ENCODE peak calls at places on chromosomes 12 and 14, in five cellular contexts. A, M, T, L and V are unnamed samples.

GRCh38 chr12:2195085-2195484 is 142.3 kb downstream of the CACNA1C start:
- DNase-seq in T (no peak), M (no peak), A (no peak), L (no peak), V (no peak)

GRCh38 chr12:6947615-6948014 is 3.5 kb upstream of the PTPN6 start:
- DNase-seq in L (no peak), M (no peak), T (no peak), A (no peak), V (no peak)

GRCh38 chr12:19382111-19382526 is 57.2 kb upstream of the AEBP2 start:
- DNase-seq in A (peak), L (peak), T (no peak), M (no peak), V (peak)

GRCh38 chr12:58833844-58834243 is 86.5 kb downstream of the LRIG3 start:
- DNase-seq in M (no peak), A (no peak), T (no peak), L (no peak), V (no peak)

GRCh38 chr12:132190012-132190755 is 45.9 kb downstream of the NOC4L start:
- DNase-seq in L (no peak), A (peak), T (peak), M (no peak), V (peak)

GRCh38 chr14:71400821-71401447 is 493.7 kb downstream of the PCNX1 start:
- DNase-seq in A (no peak), L (peak), M (no peak), T (no peak), V (no peak)

GRCh38 chr12:113955109-113955970 is 10.8 kb downstream of the RBM19 start:
- DNase-seq in M (no peak), L (peak), A (peak), T (no peak), V (no peak)

GRCh38 chr12:1859643-1860042 is 39.3 kb downstream of the LRTM2 start:
- DNase-seq in M (no peak), T (no peak), L (peak), A (no peak), V (no peak)

GRCh38 chr12:27237790-27238771 is 6.0 kb upstream of the STK38L start:
- DNase-seq in A (no peak), T (no peak), M (no peak), L (no peak), V (no peak)

GRCh38 chr14:92927396-92928257 is 4.7 kb downstream of the CHGA start:
- DNase-seq in L (no peak), A (no peak), T (no peak), M (no peak), V (no peak)

GRCh38 chr12:120343692-120344091 is 16.1 kb upstream of the PLA2G1B start:
- DNase-seq in T (no peak), M (no peak), L (no peak), A (no peak), V (no peak)

GRCh38 chr14:102517412-102518062 is 8.0 kb upstream of the ANKRD9 start:
- DNase-seq in T (no peak), L (no peak), A (peak), M (no peak), V (no peak)

GRCh38 chr12:22981711-22982110 is 356.7 kb downstream of the ETNK1 start:
- DNase-seq in M (no peak), T (no peak), L (peak), A (no peak), V (no peak)

GRCh38 chr12:30323008-30323407 is 372.7 kb downstream of the IPO8 start:
- DNase-seq in A (no peak), T (no peak), M (no peak), L (no peak), V (no peak)
- TF ChIP-seq CTCF in A (no peak), T (no peak), M (no peak), L (no peak), V (no peak)

GRCh38 chr12:131116437-131117117 is 162.9 kb downstream of the ADGRD1 start:
- DNase-seq in L (no peak), T (no peak), M (no peak), A (peak), V (no peak)
- TF ChIP-seq CTCF in L (no peak), T (no peak), M (no peak), A (peak), V (peak)

GRCh38 chr12:12893438-12893837 is 2.1 kb downstream of the GPRC5A start:
- DNase-seq in T (no peak), A (no peak), M (no peak), L (no peak), V (no peak)

GRCh38 chr12:12890492-12890814 is 909 bp upstream of the GPRC5A start:
- DNase-seq in M (peak), L (no peak), A (no peak), T (no peak), V (no peak)

GRCh38 chr12:12890815-12891645 is at the start of gene GPRC5A:
- DNase-seq in T (peak), M (peak), A (peak), L (peak), V (peak)

GRCh38 chr12:12892670-12893290 is 1.4 kb downstream of the GPRC5A start:
- DNase-seq in M (peak), A (no peak), T (no peak), L (no peak), V (no peak)

GRCh38 chr12:12891646-12892355 is 439 bp downstream of the GPRC5A start:
- DNase-seq in A (no peak), T (no peak), L (no peak), M (no peak), V (no peak)
- TF ChIP-seq CTCF in A (no peak), T (no peak), L (no peak), M (no peak), V (no peak)

DNA sequence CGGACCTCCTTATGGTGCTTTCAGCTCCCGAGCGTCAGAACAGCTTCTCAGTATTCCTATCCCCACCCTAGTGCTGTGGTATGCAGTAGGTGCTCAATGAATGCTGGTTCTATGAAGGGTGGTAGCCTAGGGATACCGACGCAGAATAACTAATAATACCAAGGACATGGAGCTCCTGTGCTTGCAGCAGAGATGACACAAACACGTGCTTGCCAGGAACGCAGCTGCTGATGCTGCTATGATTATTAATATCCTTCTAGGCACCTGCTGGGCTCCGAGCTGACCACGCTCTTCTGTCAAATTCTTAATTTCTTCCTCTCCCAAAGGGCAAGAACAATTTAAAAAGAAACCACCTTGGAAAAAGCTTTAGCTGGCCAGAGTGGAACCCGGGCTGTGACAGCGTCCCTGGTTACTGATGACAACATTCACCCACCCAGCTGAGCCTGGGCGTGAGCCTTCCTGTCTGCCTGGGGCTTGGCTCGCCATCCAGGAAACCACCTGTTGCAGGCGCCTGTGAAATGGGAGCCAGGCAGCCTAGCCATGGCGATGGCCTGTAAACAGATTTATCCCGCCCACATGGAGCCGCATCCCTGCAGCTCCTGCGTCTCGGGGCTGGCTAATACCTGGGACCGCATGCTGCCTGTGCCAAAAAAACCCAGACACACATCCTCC is 28.8 kb downstream of the CLMN start:
- DNase-seq in A (no peak), L (no peak), M (peak), T (no peak), V (no peak)
- TF ChIP-seq CTCF in A (no peak), L (no peak), M (no peak), T (no peak), V (no peak)

DNA sequence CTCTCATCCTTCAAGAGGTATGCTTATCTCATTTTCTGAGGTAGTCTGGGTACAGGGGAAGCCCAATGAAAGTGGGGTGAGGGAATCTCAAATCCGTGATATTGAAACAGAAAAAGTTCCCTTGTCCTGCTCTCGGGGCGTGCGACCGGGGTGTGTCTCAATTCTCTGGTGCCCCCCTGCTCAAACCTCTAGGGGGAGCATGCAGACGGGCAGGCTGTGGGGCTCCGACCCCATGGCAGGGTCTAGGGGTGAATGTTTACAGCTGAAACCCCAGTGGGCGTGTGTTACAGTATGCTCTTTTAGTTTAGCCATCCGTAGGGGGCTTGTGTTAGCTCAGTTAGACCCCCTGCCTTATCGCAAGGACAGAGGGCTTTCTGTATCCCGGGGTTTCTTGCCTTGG is 68.7 kb downstream of the PTPRQ start:
- DNase-seq in L (no peak), A (no peak), T (no peak), M (no peak), V (no peak)
- TF ChIP-seq CTCF in L (no peak), A (no peak), T (no peak), M (no peak), V (no peak)

GRCh38 chr12:112418248-112418595 is 525 bp upstream of the PTPN11 start:
- DNase-seq in L (no peak), M (no peak), A (no peak), T (no peak), V (no peak)

GRCh38 chr12:112421363-112421762 is 2.6 kb downstream of the PTPN11 start:
- DNase-seq in L (no peak), T (no peak), M (no peak), A (no peak), V (no peak)

GRCh38 chr12:112420740-112421139 is 2.0 kb downstream of the PTPN11 start:
- DNase-seq in A (no peak), M (no peak), L (no peak), T (no peak), V (no peak)

GRCh38 chr12:112418596-112419268 is at the start of gene PTPN11:
- DNase-seq in A (peak), M (peak), T (peak), L (peak), V (peak)

DNA sequence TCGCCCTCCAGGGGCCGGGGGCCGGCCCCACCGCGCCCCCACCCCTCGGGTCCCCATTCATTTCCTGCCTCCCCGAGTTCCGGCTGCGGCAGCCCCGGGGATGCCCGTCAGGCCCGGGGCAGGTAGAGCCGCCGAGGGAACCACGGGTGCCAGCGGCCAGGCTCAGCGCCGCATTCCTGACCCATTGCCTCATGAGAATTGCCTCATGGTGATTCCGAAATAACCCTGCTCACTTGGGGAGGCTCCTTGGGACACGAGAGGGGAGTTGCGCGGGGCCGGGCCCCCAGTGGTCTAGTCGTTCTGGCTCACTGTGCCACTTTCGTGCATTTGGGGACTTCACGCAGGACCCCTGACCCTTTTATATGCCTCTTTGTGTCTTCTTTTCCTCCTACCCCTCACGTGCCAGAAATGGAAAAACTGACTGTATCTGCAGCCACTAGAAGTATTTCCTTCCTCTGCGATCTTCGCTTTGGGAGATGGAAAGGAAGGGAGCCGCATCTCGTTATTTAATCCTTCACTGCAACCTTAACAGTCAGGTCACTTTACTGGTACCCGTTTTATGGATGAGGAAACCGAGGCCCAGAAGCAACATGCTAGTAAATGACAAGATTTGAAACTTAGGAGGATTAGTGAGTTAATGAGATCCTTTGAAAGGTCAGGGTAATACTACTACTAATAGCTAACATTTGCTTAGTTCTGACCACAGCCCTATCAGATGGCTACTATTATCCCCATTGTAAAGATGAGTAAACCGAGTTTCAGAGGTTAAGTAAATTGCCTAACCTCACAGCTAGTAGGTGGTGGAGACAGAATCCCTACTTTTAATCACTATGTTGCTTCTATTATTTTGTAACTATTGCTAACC is 754 bp downstream of the PTPN11 start:
- DNase-seq in M (peak), A (peak), L (peak), T (no peak), V (peak)
- TF ChIP-seq CTCF in M (no peak), A (peak), L (no peak), T (no peak), V (no peak)